ENCODE peak calls at places on chromosomes 12 and 14, in five cellular contexts. C is right lobe of liver, I is endothelial cell of umbilical vein, U is spleen, F is adrenal gland. Q is an unnamed sample.

GRCh38 chr14:99277534-99277933 is 5.5 kb upstream of the BCL11B start:
- DNase-seq in C (no peak), I (no peak), U (no peak), F (no peak), Q (no peak)

GRCh38 chr12:52629251-52630103 is 11.1 kb upstream of the KRT73 start:
- DNase-seq in C (no peak), I (no peak), U (peak; percentile 65), F (no peak), Q (no peak)

GRCh38 chr14:38197001-38197760 is 10.5 kb upstream of the SSTR1 start:
- DNase-seq in C (no peak), I (peak; percentile 23), U (no peak), F (no peak), Q (no peak)

GRCh38 chr12:15777355-15778012 is 11.7 kb downstream of the EPS8 start:
- DNase-seq in C (no peak), I (no peak), U (no peak), F (no peak), Q (no peak)

GRCh38 chr12:23770202-23770938 is 179.1 kb downstream of the SOX5 start:
- DNase-seq in C (no peak), I (no peak), U (no peak), F (no peak), Q (no peak)

GRCh38 chr12:113239288-113239771 is 18.1 kb downstream of the TPCN1 start:
- DNase-seq in C (no peak), I (no peak), U (peak; percentile 56), F (peak; percentile 54), Q (no peak)

GRCh38 chr12:131840643-131841416 is 12.6 kb downstream of the MMP17 start:
- DNase-seq in C (peak; percentile 10), I (no peak), U (no peak), F (no peak), Q (no peak)

GRCh38 chr14:99884834-99885648 is 91.8 kb downstream of the EML1 start:
- DNase-seq in C (no peak), I (peak; percentile 70), U (no peak), F (no peak), Q (no peak)

GRCh38 chr12:19783547-19784444 is 344.5 kb downstream of the AEBP2 start:
- DNase-seq in C (no peak), I (no peak), U (peak; percentile 63), F (no peak), Q (no peak)

GRCh38 chr12:43317156-43317555 is 234.8 kb downstream of the ADAMTS20 start:
- DNase-seq in C (no peak), I (no peak), U (no peak), F (no peak), Q (no peak)

GRCh38 chr12:108193922-108194321 is 64.8 kb downstream of the WSCD2 start:
- DNase-seq in C (no peak), I (peak; percentile 21), U (no peak), F (no peak), Q (peak; percentile 31)

GRCh38 chr12:75812341-75813018 is 219.1 kb downstream of the PHLDA1 start:
- DNase-seq in C (no peak), I (no peak), U (no peak), F (peak; percentile 55), Q (no peak)

GRCh38 chr12:109861689-109862314 is 18.5 kb downstream of the GLTP start:
- DNase-seq in C (no peak), I (no peak), U (no peak), F (no peak), Q (no peak)

GRCh38 chr14:25001096-25001982 is 48.6 kb downstream of the STXBP6 start:
- DNase-seq in C (no peak), I (no peak), U (no peak), F (no peak), Q (no peak)

GRCh38 chr12:50057000-50057841 is at the start of gene ASIC1:
- DNase-seq in C (peak; percentile 77), I (peak; percentile 62), U (no peak), F (peak; percentile 85), Q (peak; percentile 72)

GRCh38 chr12:98296462-98297079 is 218.8 kb upstream of the TMPO start:
- DNase-seq in C (no peak), I (no peak), U (no peak), F (no peak), Q (no peak)

GRCh38 chr14:51225751-51226150 is 14.3 kb upstream of the TMX1 start:
- DNase-seq in C (no peak), I (no peak), U (no peak), F (no peak), Q (no peak)

GRCh38 chr12:21428241-21428640 is 9.2 kb upstream of the PYROXD1 start:
- DNase-seq in C (no peak), I (peak; percentile 56), U (no peak), F (no peak), Q (no peak)

GRCh38 chr14:37874429-37875109 is 279.1 kb downstream of the TTC6 start:
- DNase-seq in C (peak; percentile 79), I (peak; percentile 69), U (peak; percentile 89), F (peak; percentile 92), Q (peak; percentile 55)

GRCh38 chr14:38108681-38109080 is 99.0 kb upstream of the SSTR1 start:
- DNase-seq in C (no peak), I (no peak), U (no peak), F (no peak), Q (no peak)

GRCh38 chr12:104738371-104738710 is 219.7 kb downstream of the SLC41A2 start:
- DNase-seq in C (no peak), I (no peak), U (no peak), F (no peak), Q (no peak)

GRCh38 chr12:66065146-66065545 is 65.4 kb downstream of the LLPH start:
- DNase-seq in C (no peak), I (no peak), U (no peak), F (no peak), Q (no peak)

GRCh38 chr14:24673534-24674203 is 39.7 kb upstream of the GZMB start:
- DNase-seq in C (no peak), I (no peak), U (no peak), F (no peak), Q (no peak)

GRCh38 chr14:74655597-74656389 is 43.8 kb upstream of the LTBP2 start:
- DNase-seq in C (no peak), I (no peak), U (no peak), F (no peak), Q (no peak)
- H3K27ac ChIP-seq in C (no peak overlapping the region), I (no peak overlapping the region), U (no peak overlapping the region), F (peak overlapping the region; percentile 31), Q (peak overlapping the region; percentile 77)

GRCh38 chr12:10722502-10722904 is 620 bp downstream of the YBX3 start:
- DNase-seq in C (peak; percentile 40), I (no peak), U (peak; percentile 86), F (peak; percentile 61), Q (peak; percentile 59)
- TF ChIP-seq CTCF in C (no peak), I (peak; percentile 14), U (no peak), F (no peak), Q (no peak)

DNA sequence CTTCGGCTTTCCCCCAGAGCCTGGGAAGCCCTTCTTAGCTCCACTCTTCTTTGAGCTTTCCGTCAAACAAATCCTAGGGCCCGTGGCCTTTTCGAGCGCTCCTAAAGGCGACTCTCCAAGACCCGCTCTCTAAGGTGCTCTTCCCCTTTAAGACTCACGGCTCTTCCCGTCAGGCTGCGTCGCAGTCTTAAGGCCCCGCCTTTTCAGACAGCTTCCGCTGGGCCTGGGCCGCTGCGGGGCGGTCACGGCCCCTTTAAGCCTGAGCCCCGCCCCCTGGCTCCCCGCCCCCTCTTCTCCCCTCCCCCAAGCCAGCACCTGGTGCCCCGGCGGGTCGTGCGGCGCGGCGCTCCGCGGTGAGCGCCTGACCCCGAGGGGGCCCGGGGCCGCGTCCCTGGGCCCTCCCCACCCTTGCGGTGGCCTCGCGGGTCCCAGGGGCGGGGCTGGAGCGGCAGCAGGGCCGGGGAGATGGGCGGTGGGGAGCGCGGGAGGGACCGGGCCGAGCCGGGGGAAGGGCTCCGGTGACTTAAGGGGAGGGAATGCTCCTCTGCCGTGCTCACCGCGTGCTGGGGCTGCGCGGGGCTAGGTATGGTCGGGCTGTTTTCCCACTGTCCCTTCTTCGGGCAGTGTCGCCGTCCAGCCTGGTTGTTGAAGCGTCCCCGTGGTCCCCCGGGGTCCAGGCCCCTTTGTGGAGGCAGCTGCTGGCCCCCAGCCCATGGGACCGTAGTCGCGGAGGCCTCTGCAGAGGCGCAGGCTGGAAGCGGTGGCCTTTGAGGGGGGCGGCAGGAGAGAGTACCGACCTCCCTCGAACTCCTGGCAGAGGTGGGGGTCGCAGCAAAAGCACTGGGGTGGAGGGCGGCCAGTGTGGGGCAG is at the start of gene PEX5:
- DNase-seq in C (peak; percentile 91), I (peak; percentile 86), U (peak; percentile 97), F (peak; percentile 95), Q (peak; percentile 88)
- TF ChIP-seq POLR2A in C (no peak), I (no peak), U (no peak), F (peak; percentile 70), Q (peak; percentile 33)

GRCh38 chr12:72228424-72228823 is 43.7 kb upstream of the TRHDE start:
- DNase-seq in C (no peak), I (no peak), U (no peak), F (no peak), Q (no peak)
- H3K27ac ChIP-seq in C (no peak overlapping the region), I (no peak overlapping the region), U (no peak overlapping the region), F (no peak overlapping the region), Q (no peak overlapping the region)

GRCh38 chr12:24838531-24838950 is 110.4 kb downstream of the BCAT1 start:
- DNase-seq in C (no peak), I (no peak), U (no peak), F (peak; percentile 63), Q (peak; percentile 62)

GRCh38 chr12:24839268-24839791 is 109.6 kb downstream of the BCAT1 start:
- DNase-seq in C (no peak), I (no peak), U (no peak), F (no peak), Q (no peak)

GRCh38 chr12:24833513-24833912 is 115.4 kb downstream of the BCAT1 start:
- DNase-seq in C (no peak), I (no peak), U (no peak), F (no peak), Q (no peak)

GRCh38 chr12:24840046-24840800 is 108.7 kb downstream of the BCAT1 start:
- DNase-seq in C (no peak), I (no peak), U (no peak), F (no peak), Q (no peak)

DNA sequence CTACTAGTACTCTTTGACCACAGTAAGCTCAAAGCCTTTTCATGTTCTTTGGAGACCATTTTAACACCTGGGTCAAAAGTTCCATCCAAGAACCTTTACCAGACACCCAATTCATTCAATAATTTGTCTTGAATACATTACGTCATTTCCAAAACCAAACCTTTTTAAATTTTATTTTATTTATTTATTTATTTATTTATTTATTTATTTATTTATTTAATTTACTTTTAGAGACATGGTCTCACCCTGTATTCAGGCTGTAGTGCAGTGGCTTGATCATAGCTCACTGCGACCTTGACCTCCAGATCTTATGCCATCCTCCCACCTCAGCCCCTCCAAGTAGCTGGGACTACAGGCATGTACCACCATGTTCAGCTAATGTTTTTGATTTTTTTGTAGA is 113.5 kb downstream of the BCAT1 start:
- DNase-seq in C (no peak), I (no peak), U (no peak), F (no peak), Q (no peak)
- TF ChIP-seq CTCF in C (no peak), I (no peak), U (no peak), F (no peak), Q (no peak)